ENCODE peak calls at places on chromosomes 1 and 21, in nine cellular contexts. I, L, T, F, J, E, H, D and U are unnamed samples.

GRCh38 chr1:97759078-97759477 is 161.8 kb downstream of the DPYD start:
- DNase-seq in F (no peak), J (no peak), H (no peak), I (no peak), T (peak; percentile 12), D (no peak), E (no peak), L (no peak), U (no peak)

GRCh38 chr21:35226960-35227741 is 178.0 kb upstream of the RUNX1 start:
- DNase-seq in D (peak; percentile 39), L (no peak), J (no peak), F (no peak), E (no peak), I (no peak), T (no peak), H (no peak), U (no peak)

GRCh38 chr21:15742052-15742451 is 12.3 kb downstream of the USP25 start:
- DNase-seq in J (no peak), H (no peak), L (no peak), T (peak; percentile 12), D (no peak), I (no peak), E (no peak), F (no peak), U (no peak)

GRCh38 chr1:90579212-90579802 is 137.8 kb downstream of the BARHL2 start:
- DNase-seq in J (no peak), L (no peak), E (no peak), T (peak; percentile 40), D (no peak), F (peak; percentile 24), H (no peak), I (peak; percentile 43), U (peak; percentile 19)

GRCh38 chr1:53738205-53739108 is 507 bp downstream of the GLIS1 start:
- DNase-seq in E (peak; percentile 17), L (peak; percentile 18), T (no peak), D (no peak), H (no peak), I (no peak), J (no peak), F (no peak), U (no peak)

GRCh38 chr21:38355992-38356781 is 99.4 kb downstream of the KCNJ15 start:
- DNase-seq in D (peak; percentile 82), H (peak; percentile 94), T (peak; percentile 61), J (peak; percentile 62), I (peak; percentile 23), E (peak; percentile 85), F (peak; percentile 58), L (peak; percentile 83), U (peak; percentile 88)

GRCh38 chr1:156921053-156921529 is 659 bp downstream of the LRRC71 start:
- DNase-seq in H (no peak), I (no peak), F (no peak), J (no peak), E (no peak), D (no peak), T (no peak), L (no peak), U (no peak)

GRCh38 chr1:221765527-221765926 is 23.6 kb upstream of the DUSP10 start:
- DNase-seq in L (no peak), I (no peak), T (no peak), H (no peak), F (no peak), J (no peak), E (no peak), D (no peak), U (no peak)

GRCh38 chr1:163701783-163702182 is 380.0 kb downstream of the NUF2 start:
- DNase-seq in D (no peak), I (no peak), L (no peak), E (no peak), F (no peak), H (no peak), T (no peak), J (no peak), U (no peak)

GRCh38 chr21:27817902-27818623 is 851.2 kb upstream of the ADAMTS5 start:
- DNase-seq in F (no peak), T (no peak), J (no peak), E (no peak), I (no peak), D (no peak), H (no peak), L (no peak), U (no peak)

GRCh38 chr1:90593312-90593711 is 123.8 kb downstream of the BARHL2 start:
- DNase-seq in L (no peak), T (no peak), I (no peak), H (no peak), F (no peak), J (no peak), E (no peak), D (no peak), U (no peak)

GRCh38 chr1:24047101-24047459 is 64.9 kb downstream of the MYOM3 start:
- DNase-seq in L (no peak), E (no peak), H (peak; percentile 12), I (peak; percentile 62), F (peak; percentile 58), T (peak; percentile 55), D (peak; percentile 29), J (peak; percentile 80), U (no peak)

DNA sequence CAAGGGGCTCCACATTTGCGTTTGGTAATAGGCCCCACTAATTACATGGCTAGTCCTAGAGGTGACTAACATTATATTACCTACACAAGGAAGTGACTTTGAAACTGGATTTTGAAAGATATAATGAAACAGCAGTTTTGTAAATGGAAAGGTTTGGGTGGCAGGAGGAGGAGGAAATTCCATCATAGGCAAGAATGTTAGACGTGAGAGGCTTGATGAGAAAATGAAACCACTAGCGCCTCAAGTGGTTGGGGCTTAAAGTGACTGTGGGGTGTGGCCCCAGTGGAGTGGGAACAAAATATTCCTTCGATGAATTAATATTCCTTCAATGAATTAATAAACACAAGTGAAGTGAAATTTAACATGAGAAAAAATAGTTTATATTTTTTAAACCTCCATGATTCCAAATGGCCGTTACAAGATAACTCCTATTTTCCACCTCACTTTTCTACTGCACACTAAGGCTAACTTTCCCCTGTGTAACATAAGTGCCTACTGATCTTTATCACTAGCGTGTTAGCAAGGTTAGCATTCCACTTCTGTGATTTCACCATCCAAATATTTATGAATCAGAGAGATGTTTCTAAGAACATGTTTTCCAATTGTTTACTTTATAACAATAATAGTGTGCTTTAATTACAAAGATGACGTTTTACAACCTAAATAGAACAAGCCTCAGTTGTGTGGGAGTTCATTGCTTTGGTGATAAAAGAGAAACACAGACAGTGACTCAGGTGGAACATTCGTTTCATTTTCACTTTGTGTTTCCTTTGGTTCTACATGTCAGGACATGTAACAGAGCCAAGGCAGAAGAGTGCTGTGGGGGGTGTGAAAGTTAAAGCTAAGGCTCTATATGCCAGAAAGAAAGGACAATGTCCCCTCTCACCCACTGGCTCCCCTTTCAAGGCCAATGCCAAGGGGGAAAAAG is 12.5 kb upstream of the ATF3 start:
- DNase-seq in F (peak; percentile 62), D (peak; percentile 49), T (peak; percentile 99), H (no peak), L (peak; percentile 37), J (no peak), E (no peak), I (peak; percentile 68), U (peak; percentile 38)
- TF ChIP-seq POLR2A in F (no peak), D (no peak), T (peak; percentile 14), H (no peak), L (no peak), J (no peak), E (no peak), I (no peak), U (no peak)

GRCh38 chr1:26541816-26542711 is 12.5 kb downstream of the RPS6KA1 start:
- DNase-seq in F (peak; percentile 47), T (peak; percentile 78), L (peak; percentile 36), D (peak; percentile 81), H (peak; percentile 96), I (no peak), J (peak; percentile 73), E (peak; percentile 76), U (no peak)
- TF ChIP-seq POLR2A in F (no peak), T (no peak), L (peak; percentile 61), D (peak; percentile 30), H (no peak), I (no peak), J (no peak), E (peak; percentile 35), U (no peak)

GRCh38 chr1:2047749-2048729 is 2.2 kb upstream of the PRKCZ start:
- DNase-seq in D (peak; percentile 76), E (no peak), L (no peak), I (no peak), J (no peak), T (no peak), F (no peak), H (no peak), U (no peak)

GRCh38 chr1:2050793-2051682 is 827 bp downstream of the PRKCZ start:
- DNase-seq in L (no peak), J (no peak), T (no peak), D (no peak), I (no peak), E (peak; percentile 42), F (no peak), H (peak; percentile 84), U (no peak)

GRCh38 chr1:2049225-2049516 is 1.0 kb upstream of the PRKCZ start:
- DNase-seq in F (no peak), H (no peak), L (no peak), E (no peak), I (no peak), T (no peak), J (no peak), D (no peak), U (no peak)

GRCh38 chr1:2050482-2050792 is 226 bp downstream of the PRKCZ start:
- DNase-seq in E (no peak), F (no peak), T (no peak), I (no peak), H (no peak), J (no peak), D (no peak), L (no peak), U (no peak)

DNA sequence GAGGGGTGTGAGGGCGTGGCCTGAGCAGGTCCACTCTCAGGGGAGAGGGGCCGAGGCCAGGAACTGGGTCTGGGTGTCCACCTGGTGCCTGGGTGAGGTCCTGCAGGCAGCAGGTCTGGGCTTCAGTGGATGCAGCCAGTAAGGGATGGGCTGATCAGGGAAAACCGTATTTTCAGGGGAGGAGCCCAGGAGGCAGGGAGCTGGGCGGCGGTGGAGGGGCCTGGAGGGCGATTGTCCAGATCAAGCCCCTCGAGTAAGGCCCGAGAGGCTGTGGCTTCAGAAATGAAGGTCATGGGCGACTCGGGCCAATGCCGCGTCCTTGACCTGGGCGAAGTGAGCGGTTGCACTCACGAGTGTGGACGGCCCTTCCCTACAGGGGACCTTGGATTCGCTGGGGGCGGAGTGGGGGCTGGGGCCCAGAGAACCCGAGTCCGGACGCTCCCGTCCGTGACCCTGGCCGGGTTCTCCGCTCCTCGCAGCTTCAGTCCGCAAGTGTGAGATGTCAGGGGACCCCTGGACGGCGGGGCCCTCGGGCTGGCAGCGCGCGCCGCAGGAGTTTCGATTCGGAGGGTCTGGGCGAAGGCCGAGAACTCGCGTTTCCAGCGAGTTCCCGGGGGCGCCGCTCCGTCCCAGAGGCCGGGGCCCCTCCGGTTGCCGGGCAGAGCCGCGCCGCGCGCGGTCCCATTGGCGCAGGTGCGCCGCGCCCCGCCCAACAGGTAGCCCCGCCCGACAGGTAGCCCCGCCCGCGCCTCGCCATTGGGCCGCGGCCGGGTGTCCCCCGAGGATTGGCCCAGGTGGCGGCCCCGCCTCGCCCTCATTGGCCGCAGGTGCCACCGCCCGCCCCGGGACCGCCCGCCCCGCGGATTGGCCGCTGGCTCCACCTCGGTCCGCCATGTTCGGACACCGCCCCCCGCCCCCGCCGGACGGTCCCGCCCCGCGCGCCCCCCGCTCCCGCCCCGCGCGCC is at the start of gene PRKCZ:
- DNase-seq in F (peak; percentile 76), L (peak; percentile 96), J (peak; percentile 81), E (peak; percentile 95), I (peak; percentile 73), T (no peak), D (peak; percentile 97), H (peak; percentile 96), U (no peak)
- TF ChIP-seq POLR2A in F (peak; percentile 47), L (peak; percentile 45), J (no peak), E (no peak), I (peak; percentile 28), T (no peak), D (peak; percentile 70), H (no peak), U (no peak)

GRCh38 chr1:212609701-212610574 is 1.4 kb downstream of the ATF3 start:
- DNase-seq in T (no peak), H (no peak), E (no peak), L (no peak), I (no peak), D (no peak), F (no peak), J (no peak), U (no peak)
- TF ChIP-seq POLR2A in T (peak; percentile 22), H (no peak), E (no peak), L (no peak), I (no peak), D (no peak), F (no peak), J (no peak), U (no peak)